ENCODE peak calls at places on chromosome 4, in nine cellular contexts. K is prostate gland, Z is hepatocyte, R is OCI-LY7, B is pancreas, D is thyroid gland, G is breast epithelium, H is tibial artery, A is mesendoderm. E is an unnamed sample.
A peak's percentile ranks its signal among the peaks of the same experiment; 100 is the strongest.

GRCh38 chr4:142314686-142315085 is 531.4 kb downstream of the INPP4B start:
- DNase-seq in K (no peak), G (no peak), A (no peak), R (no peak), H (no peak), Z (peak; percentile 78), D (no peak), B (peak; percentile 67), E (no peak)

GRCh38 chr4:78057600-78058560 is 757 bp downstream of the FRAS1 start:
- DNase-seq in A (peak; percentile 71), G (peak; percentile 54), B (peak; percentile 47), Z (peak; percentile 69), K (peak; percentile 61), H (peak; percentile 41), R (peak; percentile 48), D (peak; percentile 70), E (peak; percentile 26)

GRCh38 chr4:154164931-154165839 is 326.4 kb downstream of the DCHS2 start:
- DNase-seq in K (no peak), G (no peak), B (no peak), H (peak; percentile 49), A (peak; percentile 53), D (no peak), Z (peak; percentile 16), R (no peak), E (peak; percentile 50)

GRCh38 chr4:112881842-112882241 is 167.6 kb upstream of the ANK2 start:
- DNase-seq in Z (no peak), G (no peak), K (no peak), R (no peak), H (no peak), A (peak; percentile 33), B (no peak), D (no peak), E (no peak)

GRCh38 chr4:179415842-179416223 is 1973.6 kb upstream of the AGA start:
- DNase-seq in K (no peak), R (no peak), D (no peak), A (peak; percentile 34), G (no peak), H (no peak), Z (peak; percentile 51), B (no peak), E (no peak)

GRCh38 chr4:40046311-40046980 is 10.2 kb upstream of the N4BP2 start:
- DNase-seq in B (peak; percentile 42), D (peak; percentile 87), A (peak; percentile 56), H (no peak), K (peak; percentile 70), G (peak; percentile 46), Z (peak; percentile 68), R (no peak), E (peak; percentile 26)

GRCh38 chr4:126956192-126956897 is 676.4 kb upstream of the INTU start:
- DNase-seq in K (no peak), G (no peak), A (no peak), D (no peak), Z (no peak), R (no peak), H (no peak), B (no peak), E (no peak)

GRCh38 chr4:141486375-141486997 is 149.9 kb upstream of the IL15 start:
- DNase-seq in D (peak; percentile 59), H (no peak), K (no peak), B (no peak), G (no peak), A (no peak), Z (peak; percentile 25), R (no peak), E (peak; percentile 67)

GRCh38 chr4:167973513-167973912 is 118.8 kb upstream of the ANXA10 start:
- DNase-seq in Z (no peak), H (no peak), D (no peak), A (no peak), K (no peak), G (no peak), R (no peak), B (no peak), E (no peak)

GRCh38 chr4:48449151-48449550 is 34.0 kb upstream of the SLC10A4 start:
- DNase-seq in R (no peak), B (no peak), Z (no peak), H (no peak), A (no peak), G (no peak), K (no peak), D (no peak), E (no peak)

GRCh38 chr4:59086410-59086809 is 1976.2 kb upstream of the IGFBP7 start:
- DNase-seq in B (no peak), Z (no peak), H (no peak), R (no peak), G (no peak), K (no peak), D (no peak), A (no peak), E (no peak)

GRCh38 chr4:137950286-137950685 is 291.9 kb downstream of the SLC7A11 start:
- DNase-seq in G (no peak), B (no peak), K (no peak), Z (no peak), H (no peak), D (no peak), A (no peak), R (no peak), E (no peak)

GRCh38 chr4:147826288-147826646 is 94.4 kb downstream of the ARHGAP10 start:
- DNase-seq in R (no peak), D (no peak), B (peak; percentile 81), K (no peak), H (no peak), Z (no peak), G (no peak), A (no peak), E (no peak)

GRCh38 chr4:115234405-115235093 is 121.1 kb upstream of the NDST4 start:
- DNase-seq in D (no peak), B (no peak), R (peak; percentile 37), G (no peak), A (peak; percentile 92), H (no peak), Z (peak; percentile 24), K (no peak), E (no peak)

GRCh38 chr4:55980725-55981124 is 32.0 kb downstream of the CEP135 start:
- DNase-seq in H (no peak), Z (no peak), K (no peak), B (no peak), R (no peak), A (no peak), D (no peak), G (no peak), E (no peak)
- H3K36me3 ChIP-seq in H (peaks cover 23% of the 10 kb centered on the region), Z (no peaks in the 10 kb centered on the region), K (no peaks in the 10 kb centered on the region), B (no peaks in the 10 kb centered on the region), R (peaks cover 98% of the 10 kb centered on the region), A (no peaks in the 10 kb centered on the region), D (peaks cover 4% of the 10 kb centered on the region), G (no peaks in the 10 kb centered on the region), E (no peaks in the 10 kb centered on the region)

DNA sequence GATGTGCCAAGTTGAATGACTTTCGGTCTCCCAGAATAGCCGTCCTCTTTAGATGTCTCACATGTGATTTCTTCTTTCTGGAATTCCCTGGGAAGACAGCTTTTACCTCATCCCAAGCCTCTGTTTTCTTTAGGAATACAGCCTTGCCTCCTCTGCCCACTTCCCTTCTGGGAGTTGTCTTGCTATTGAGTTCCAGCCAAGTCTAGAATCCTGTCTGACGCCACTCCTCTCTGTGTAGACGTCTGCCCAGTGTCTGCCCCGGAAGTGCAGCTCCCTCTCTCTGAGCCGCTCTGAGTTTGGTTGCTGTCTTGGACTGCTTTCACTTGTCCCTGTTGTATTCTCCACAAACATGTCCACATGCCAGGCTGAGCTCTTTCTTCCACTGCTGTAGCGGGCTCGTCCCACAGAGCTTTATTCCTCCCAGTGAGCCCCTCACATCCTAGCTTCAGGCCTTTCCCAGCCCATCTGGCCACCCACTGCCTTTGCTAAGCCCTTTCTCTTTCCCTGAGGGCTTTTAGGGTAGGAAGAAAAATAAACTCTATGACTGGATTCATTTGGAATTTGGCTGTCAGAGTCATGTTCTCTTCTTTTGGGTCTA is 9.0 kb upstream of the IGFBP7 start:
- DNase-seq in B (no peak), H (peak; percentile 69), D (peak; percentile 11), G (peak; percentile 53), Z (peak; percentile 53), K (peak; percentile 36), A (no peak), R (no peak), E (peak; percentile 85)
- H3K4me3 ChIP-seq in B (no peak overlapping the region), H (peak overlapping the region; percentile 22), D (no peak overlapping the region), G (peak overlapping the region; percentile 25), Z (no peak overlapping the region), K (no peak overlapping the region), A (no peak overlapping the region), R (no peak overlapping the region), E (peak overlapping the region; percentile 22)

DNA sequence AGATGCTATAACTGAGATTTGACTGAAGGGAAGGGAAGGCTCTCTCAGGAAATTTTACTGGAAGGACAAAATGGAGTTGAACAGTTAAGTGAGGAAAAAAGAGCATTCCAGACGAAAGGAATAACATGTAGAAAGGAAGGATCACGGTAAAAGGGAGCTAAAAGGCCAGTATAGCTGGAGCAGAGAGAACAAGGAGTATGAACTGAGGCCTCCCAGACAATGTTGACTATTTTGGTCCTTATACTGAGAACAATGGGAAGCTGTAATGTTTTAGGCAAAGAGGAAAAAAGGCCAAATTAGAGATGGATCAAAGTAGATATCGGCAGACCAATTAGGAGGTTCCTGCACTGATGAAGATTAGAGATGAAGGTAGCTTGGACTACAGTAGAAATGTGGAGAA is 26.8 kb upstream of the SCD5 start:
- DNase-seq in A (no peak), G (no peak), Z (no peak), D (no peak), B (no peak), R (no peak), K (no peak), H (no peak), E (no peak)
- H3K36me3 ChIP-seq in A (peaks cover 19% of the 10 kb centered on the region), G (peaks cover 13% of the 10 kb centered on the region), Z (peaks cover 7% of the 10 kb centered on the region), D (peaks cover 82% of the 10 kb centered on the region), B (peaks cover 79% of the 10 kb centered on the region), R (peaks cover 89% of the 10 kb centered on the region), K (peaks cover 9% of the 10 kb centered on the region), H (peaks cover 97% of the 10 kb centered on the region), E (peaks cover 50% of the 10 kb centered on the region)

GRCh38 chr4:177902386-177902785 is 460.1 kb upstream of the AGA start:
- DNase-seq in B (no peak), K (no peak), G (no peak), A (no peak), R (no peak), D (no peak), Z (no peak), H (no peak), E (no peak)

GRCh38 chr4:177901786-177902185 is 459.5 kb upstream of the AGA start:
- DNase-seq in K (no peak), R (no peak), H (no peak), B (no peak), A (no peak), Z (no peak), D (no peak), G (no peak), E (no peak)
- H3K4me3 ChIP-seq in K (no peak overlapping the region), R (no peak overlapping the region), H (no peak overlapping the region), B (no peak overlapping the region), A (no peak overlapping the region), Z (no peak overlapping the region), D (no peak overlapping the region), G (no peak overlapping the region), E (no peak overlapping the region)